ENCODE peak calls at places on chromosome 10, in nine cellular contexts. N is ovary, K is GM06990, X is GM12864, P is AG04449, A is epithelial cell of esophagus, C is ascending aorta, O is tibial artery, F is brain microvascular endothelial cell. E is an unnamed sample.
A peak's percentile ranks its signal among the peaks of the same experiment; 100 is the strongest.

GRCh38 chr10:122656741-122657140 is 42.9 kb downstream of the C10orf120 start:
- DNase-seq in N (no peak), K (no peak), X (no peak), P (no peak), A (no peak), C (no peak), O (peak; percentile 21), F (no peak), E (no peak)

GRCh38 chr10:14383266-14383665 is 52.5 kb upstream of the FRMD4A start:
- DNase-seq in N (no peak), K (no peak), X (no peak), P (no peak), A (peak; percentile 15), C (no peak), O (no peak), F (peak; percentile 57), E (no peak)

GRCh38 chr10:98215378-98215777 is 52.6 kb downstream of the LOXL4 start:
- DNase-seq in N (no peak), K (no peak), X (no peak), P (no peak), A (no peak), C (no peak), O (no peak), F (no peak), E (no peak)

GRCh38 chr10:8543361-8544056 is 489.0 kb downstream of the GATA3 start:
- DNase-seq in N (no peak), K (no peak), X (no peak), P (no peak), A (peak; percentile 46), C (no peak), O (no peak), F (no peak), E (no peak)

GRCh38 chr10:110610308-110610774 is 33.8 kb upstream of the RBM20 start:
- DNase-seq in N (no peak), K (no peak), X (no peak), P (no peak), A (peak; percentile 77), C (no peak), O (no peak), F (peak; percentile 38), E (no peak)

GRCh38 chr10:109978481-109978880 is 29.3 kb upstream of the ADD3 start:
- DNase-seq in N (peak; percentile 70), K (no peak), X (no peak), P (no peak), A (peak; percentile 61), C (no peak), O (no peak), F (peak; percentile 72), E (no peak)

GRCh38 chr10:35172574-35172973 is 45.9 kb downstream of the CREM start:
- DNase-seq in N (no peak), K (no peak), X (no peak), P (no peak), A (no peak), C (no peak), O (no peak), F (peak; percentile 60), E (no peak)

GRCh38 chr10:42690449-42691360 is 52.3 kb upstream of the ZNF33B start:
- DNase-seq in N (no peak), K (no peak), X (no peak), P (no peak), A (no peak), C (no peak), O (no peak), F (no peak), E (no peak)

GRCh38 chr10:34565934-34566333 is 249.2 kb downstream of the PARD3 start:
- DNase-seq in N (no peak), K (no peak), X (no peak), P (no peak), A (no peak), C (no peak), O (no peak), F (peak; percentile 37), E (no peak)

GRCh38 chr10:92420554-92421275 is 129.7 kb downstream of the MARCHF5 start:
- DNase-seq in N (no peak), K (no peak), X (no peak), P (no peak), A (no peak), C (no peak), O (no peak), F (no peak), E (no peak)

DNA sequence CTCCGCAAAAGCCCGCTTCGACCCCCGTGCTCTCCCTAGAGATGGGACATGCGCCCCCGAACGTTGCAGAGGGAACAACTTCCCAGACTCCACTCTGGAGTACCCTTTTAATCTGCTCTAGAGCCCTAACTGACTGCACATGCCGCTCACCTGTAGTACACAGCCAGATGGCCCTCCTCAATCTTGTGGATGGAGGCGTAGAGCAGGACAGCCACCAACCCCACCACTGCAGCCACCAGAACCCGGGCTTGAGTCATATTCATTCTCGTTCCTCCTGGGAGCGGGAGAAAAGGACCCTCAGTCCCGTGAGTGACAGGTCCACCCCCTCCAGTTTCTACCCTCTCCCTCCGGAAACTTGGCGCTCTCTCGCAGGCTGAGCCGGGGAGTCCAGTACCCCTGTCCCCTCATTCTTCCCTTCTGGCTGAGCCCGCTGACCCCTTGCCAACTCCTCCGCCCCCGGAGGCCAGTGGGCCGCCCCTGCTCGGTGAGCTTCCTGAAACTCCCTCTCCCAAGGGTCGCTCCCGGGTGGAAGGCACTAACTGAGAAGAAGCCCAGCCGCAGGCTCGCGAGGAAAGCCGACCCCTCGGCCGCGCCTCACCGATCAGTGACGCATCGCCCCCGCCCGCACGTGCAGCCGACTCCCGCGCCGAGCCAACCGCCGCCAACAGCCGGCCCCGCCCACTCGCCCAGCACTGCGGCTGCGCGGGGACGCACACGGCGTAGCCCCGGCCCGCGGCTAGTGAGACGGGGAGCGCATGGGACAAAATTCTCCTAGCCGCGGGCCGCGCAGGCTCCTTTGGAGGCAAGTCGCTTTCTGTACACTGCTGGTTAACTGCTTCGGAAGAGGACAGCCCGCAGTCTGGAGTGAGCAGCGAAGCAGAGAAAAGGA is at the start of gene ERLIN1:
- DNase-seq in N (peak; percentile 93), K (peak; percentile 95), X (peak; percentile 65), P (peak; percentile 42), A (peak; percentile 94), C (peak; percentile 96), O (peak; percentile 95), F (peak; percentile 80), E (peak; percentile 85)
- TF ChIP-seq CTCF in N (no peak), K (no peak), X (peak; percentile 0), P (no peak), A (no peak), C (no peak), O (no peak), F (peak; percentile 33), E (no peak)

GRCh38 chr10:76901701-76902100 is 735.9 kb downstream of the KCNMA1 start:
- DNase-seq in N (no peak), K (no peak), X (no peak), P (no peak), A (no peak), C (no peak), O (no peak), F (no peak), E (no peak)

GRCh38 chr10:76906221-76906620 is 731.4 kb downstream of the KCNMA1 start:
- DNase-seq in N (no peak), K (no peak), X (no peak), P (no peak), A (no peak), C (no peak), O (no peak), F (no peak), E (no peak)

GRCh38 chr10:76903387-76903786 is 734.2 kb downstream of the KCNMA1 start:
- DNase-seq in N (no peak), K (no peak), X (no peak), P (no peak), A (no peak), C (no peak), O (no peak), F (no peak), E (no peak)

GRCh38 chr10:76905251-76905650 is 732.4 kb downstream of the KCNMA1 start:
- DNase-seq in N (no peak), K (no peak), X (no peak), P (no peak), A (no peak), C (no peak), O (no peak), F (no peak), E (no peak)

DNA sequence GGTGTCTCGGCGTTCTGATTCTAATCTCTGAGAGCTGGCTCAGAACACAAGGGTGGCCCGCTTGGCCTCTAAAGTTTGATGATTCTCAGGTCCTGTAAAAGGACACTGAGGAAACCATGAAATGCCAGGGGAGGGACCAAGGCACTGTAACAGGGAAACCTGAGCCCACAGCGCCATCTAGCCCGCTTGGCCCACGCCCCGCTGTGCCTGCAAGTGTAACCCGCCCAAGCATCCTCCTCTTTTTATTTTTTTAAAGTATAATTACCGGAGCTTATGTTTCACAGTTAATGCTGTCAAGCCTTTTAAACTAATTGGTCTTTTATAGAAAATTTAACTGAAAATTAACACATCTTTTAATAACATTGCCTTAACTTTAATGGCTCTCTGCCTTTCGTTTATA is 734.7 kb downstream of the KCNMA1 start:
- DNase-seq in N (peak; percentile 20), K (peak; percentile 38), X (no peak), P (no peak), A (peak; percentile 51), C (no peak), O (no peak), F (no peak), E (no peak)
- TF ChIP-seq CTCF in N (no peak), K (peak; percentile 78), X (peak; percentile 31), P (no peak), A (peak; percentile 41), C (peak; percentile 29), O (no peak), F (peak; percentile 67), E (no peak)

GRCh38 chr10:33010132-33011037 is 52.4 kb upstream of the ITGB1 start:
- DNase-seq in N (no peak), K (no peak), X (no peak), P (no peak), A (peak; percentile 82), C (no peak), O (no peak), F (peak; percentile 70), E (no peak)
- TF ChIP-seq CTCF in N (no peak), K (no peak), X (no peak), P (peak; percentile 49), A (peak; percentile 55), C (no peak), O (peak; percentile 22), F (peak; percentile 73), E (no peak)

DNA sequence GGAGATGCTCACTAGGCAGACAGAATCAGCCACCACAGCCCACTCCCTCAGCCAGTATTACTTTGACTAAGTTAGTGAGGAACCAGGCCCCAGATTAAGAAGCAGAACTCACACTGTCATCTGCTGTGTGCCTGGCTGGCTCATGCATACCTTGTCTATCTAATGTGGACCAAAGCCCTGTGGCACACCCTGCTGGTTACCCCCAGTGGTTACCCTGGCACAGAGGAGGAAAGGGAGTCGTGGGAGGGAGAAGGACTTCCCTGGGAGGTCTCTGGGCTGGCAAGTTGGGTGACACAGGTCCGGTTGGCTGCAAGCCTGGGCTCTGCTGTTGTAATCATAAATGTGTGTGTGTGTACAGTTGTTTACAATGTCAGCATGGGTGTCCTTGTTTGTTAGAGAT is 7.5 kb upstream of the SH2D4B start:
- DNase-seq in N (no peak), K (no peak), X (no peak), P (no peak), A (peak; percentile 62), C (no peak), O (no peak), F (peak; percentile 22), E (no peak)
- TF ChIP-seq CTCF in N (no peak), K (peak; percentile 23), X (no peak), P (peak; percentile 40), A (peak; percentile 59), C (no peak), O (no peak), F (peak; percentile 50), E (no peak)

E was measured in omental fat pad.